ENCODE peak calls at places on chromosomes 12 and 14, in nine cellular contexts. Q is activated CD4-positive, CD25-positive, alpha-beta regulatory T cell; L is activated T-cell treated with anti-CD3 and anti-CD28 coated beads, Interleukin-2, amount 50 U/mL, for 48 hours; D is frontal cortex; C is activated CD4-positive, alpha-beta T cell treated with anti-CD3 and anti-CD28 coated beads, Interleukin-2, amount 10 ng/mL, durations not matched to agents 7 days and 5 days; U is brain microvascular endothelial cell; F is CD8-positive, alpha-beta memory T cell; E is stimulated activated CD4-positive, alpha-beta T cell treated with anti-CD3 and anti-CD28 coated beads, Interleukin-4, amount 100 ng/mL, for 1 hour; N is uterus. A is an unnamed sample.

GRCh38 chr12:78060186-78060585 is 229.5 kb downstream of the NAV3 start:
- DNase-seq in Q (no peak), F (no peak), D (no peak), C (no peak), L (no peak), U (peak; percentile 85), E (no peak), N (no peak), A (no peak)

GRCh38 chr14:72708708-72709475 is 185.0 kb downstream of the DPF3 start:
- DNase-seq in D (peak; percentile 32), Q (no peak), L (no peak), N (no peak), E (no peak), C (no peak), U (no peak), F (no peak), A (no peak)

GRCh38 chr12:27707216-27707615 is 3.4 kb upstream of the MRPS35 start:
- DNase-seq in E (no peak), L (no peak), D (no peak), C (no peak), Q (no peak), N (no peak), U (no peak), F (no peak), A (no peak)

GRCh38 chr12:67650127-67650495 is 1.6 kb downstream of the DYRK2 start:
- DNase-seq in D (peak; percentile 45), E (peak; percentile 14), U (no peak), N (peak; percentile 21), F (no peak), Q (no peak), L (peak; percentile 51), C (no peak), A (no peak)

GRCh38 chr14:74945261-74945851 is 10.0 kb downstream of the PGF start:
- DNase-seq in F (no peak), L (peak; percentile 58), Q (no peak), C (peak; percentile 41), D (no peak), N (no peak), E (no peak), U (no peak), A (no peak)

GRCh38 chr14:66111891-66112290 is 374.3 kb upstream of the CCDC196 start:
- DNase-seq in N (no peak), U (no peak), F (no peak), D (no peak), L (no peak), C (no peak), Q (no peak), E (no peak), A (no peak)

GRCh38 chr14:99479903-99480855 is 480 bp downstream of the SETD3 start:
- DNase-seq in U (peak; percentile 40), F (peak; percentile 57), L (peak; percentile 62), Q (peak; percentile 11), E (peak; percentile 27), D (peak; percentile 22), N (peak; percentile 52), C (peak; percentile 36), A (peak; percentile 35)

GRCh38 chr12:55044135-55044534 is 24.4 kb downstream of the NEUROD4 start:
- DNase-seq in L (no peak), Q (no peak), U (no peak), C (no peak), D (no peak), E (no peak), F (no peak), N (no peak), A (no peak)

GRCh38 chr12:110687770-110688169 is 1.1 kb downstream of the HVCN1 start:
- DNase-seq in Q (no peak), L (no peak), U (no peak), F (no peak), E (no peak), N (no peak), D (no peak), C (no peak), A (no peak)

GRCh38 chr14:93207468-93208308 is 632 bp downstream of the UBR7 start:
- DNase-seq in L (no peak), N (peak; percentile 44), Q (no peak), U (peak; percentile 38), E (no peak), C (peak; percentile 42), F (no peak), D (peak; percentile 47), A (no peak)

A was measured in Peyer's patch.